ENCODE peak calls at places on chromosomes 11 and 22, in nine cellular contexts. One of them, this sample, is unnamed.

GRCh38 chr11:62880231-62880802 is 379 bp upstream of the SLC3A2 start:
- DNase-seq in K562: peak
- DNase-seq in tibial nerve: no peak
- DNase-seq in A549: peak
- DNase-seq in ovary: peak
- DNase-seq in esophagus muscularis mucosa: peak
- DNase-seq in suprapubic skin: no peak
- DNase-seq in SK-N-SH: no peak
- DNase-seq in sigmoid colon: no peak
- DNase-seq in this sample: no peak

GRCh38 chr11:134413334-134414035 is 1.4 kb upstream of the B3GAT1 start:
- DNase-seq in K562: no peak
- DNase-seq in tibial nerve: no peak
- DNase-seq in A549: no peak
- DNase-seq in ovary: no peak
- DNase-seq in esophagus muscularis mucosa: no peak
- DNase-seq in suprapubic skin: no peak
- DNase-seq in SK-N-SH: no peak
- DNase-seq in sigmoid colon: no peak
- DNase-seq in this sample: no peak

GRCh38 chr22:48889209-48889830 is 938.4 kb downstream of the BRD1 start:
- DNase-seq in K562: no peak
- DNase-seq in tibial nerve: no peak
- DNase-seq in A549: no peak
- DNase-seq in ovary: no peak
- DNase-seq in esophagus muscularis mucosa: no peak
- DNase-seq in suprapubic skin: peak
- DNase-seq in SK-N-SH: no peak
- DNase-seq in sigmoid colon: peak
- DNase-seq in this sample: no peak

GRCh38 chr22:38745676-38746460 is 9.9 kb downstream of the SUN2 start:
- DNase-seq in K562: no peak
- DNase-seq in tibial nerve: no peak
- DNase-seq in A549: no peak
- DNase-seq in ovary: no peak
- DNase-seq in esophagus muscularis mucosa: no peak
- DNase-seq in suprapubic skin: no peak
- DNase-seq in SK-N-SH: no peak
- DNase-seq in sigmoid colon: no peak
- DNase-seq in this sample: peak

GRCh38 chr11:59849129-59849528 is 3.8 kb upstream of the CBLIF start:
- DNase-seq in K562: no peak
- DNase-seq in tibial nerve: no peak
- DNase-seq in A549: no peak
- DNase-seq in ovary: no peak
- DNase-seq in esophagus muscularis mucosa: no peak
- DNase-seq in suprapubic skin: no peak
- DNase-seq in SK-N-SH: no peak
- DNase-seq in sigmoid colon: no peak
- DNase-seq in this sample: peak

GRCh38 chr11:72600557-72600956 is 73.7 kb downstream of the PDE2A start:
- DNase-seq in K562: no peak
- DNase-seq in tibial nerve: no peak
- DNase-seq in A549: no peak
- DNase-seq in ovary: no peak
- DNase-seq in esophagus muscularis mucosa: no peak
- DNase-seq in suprapubic skin: no peak
- DNase-seq in SK-N-SH: no peak
- DNase-seq in sigmoid colon: no peak
- DNase-seq in this sample: peak

GRCh38 chr11:115920087-115920461 is 415.9 kb upstream of the CADM1 start:
- DNase-seq in K562: no peak
- DNase-seq in tibial nerve: no peak
- DNase-seq in A549: no peak
- DNase-seq in ovary: no peak
- DNase-seq in esophagus muscularis mucosa: no peak
- DNase-seq in suprapubic skin: no peak
- DNase-seq in SK-N-SH: no peak
- DNase-seq in sigmoid colon: no peak
- DNase-seq in this sample: no peak

GRCh38 chr11:82927264-82927880 is 25.8 kb downstream of the DDIAS start:
- DNase-seq in K562: peak
- DNase-seq in tibial nerve: no peak
- DNase-seq in A549: peak
- DNase-seq in ovary: no peak
- DNase-seq in esophagus muscularis mucosa: no peak
- DNase-seq in suprapubic skin: no peak
- DNase-seq in SK-N-SH: peak
- DNase-seq in sigmoid colon: no peak
- DNase-seq in this sample: no peak

GRCh38 chr22:49765091-49765771 is 62.4 kb downstream of the BRD1 start:
- DNase-seq in K562: no peak
- DNase-seq in tibial nerve: peak
- DNase-seq in A549: no peak
- DNase-seq in ovary: peak
- DNase-seq in esophagus muscularis mucosa: no peak
- DNase-seq in suprapubic skin: peak
- DNase-seq in SK-N-SH: peak
- DNase-seq in sigmoid colon: peak
- DNase-seq in this sample: peak

GRCh38 chr11:9573775-9574555 is 495 bp downstream of the WEE1 start:
- DNase-seq in K562: no peak
- DNase-seq in tibial nerve: no peak
- DNase-seq in A549: peak
- DNase-seq in ovary: no peak
- DNase-seq in esophagus muscularis mucosa: no peak
- DNase-seq in suprapubic skin: peak
- DNase-seq in SK-N-SH: peak
- DNase-seq in sigmoid colon: no peak
- DNase-seq in this sample: peak

GRCh38 chr11:135037828-135038227 is 625.8 kb upstream of the B3GAT1 start:
- DNase-seq in K562: no peak
- DNase-seq in tibial nerve: no peak
- DNase-seq in A549: no peak
- DNase-seq in ovary: no peak
- DNase-seq in esophagus muscularis mucosa: peak
- DNase-seq in suprapubic skin: no peak
- DNase-seq in SK-N-SH: no peak
- DNase-seq in sigmoid colon: no peak
- DNase-seq in this sample: no peak

GRCh38 chr11:123238297-123238696 is 43.2 kb upstream of the CLMP start:
- DNase-seq in K562: no peak
- DNase-seq in tibial nerve: peak
- DNase-seq in A549: no peak
- DNase-seq in ovary: no peak
- DNase-seq in esophagus muscularis mucosa: peak
- DNase-seq in suprapubic skin: peak
- DNase-seq in SK-N-SH: no peak
- DNase-seq in sigmoid colon: peak
- DNase-seq in this sample: no peak

GRCh38 chr11:108672113-108672512 is 7.2 kb downstream of the DDX10 start:
- DNase-seq in K562: peak
- DNase-seq in tibial nerve: no peak
- DNase-seq in A549: no peak
- DNase-seq in ovary: peak
- DNase-seq in esophagus muscularis mucosa: no peak
- DNase-seq in suprapubic skin: no peak
- DNase-seq in SK-N-SH: no peak
- DNase-seq in sigmoid colon: no peak
- DNase-seq in this sample: no peak

GRCh38 chr11:7278314-7278917 is 26.7 kb downstream of the SYT9 start:
- DNase-seq in K562: peak
- DNase-seq in tibial nerve: no peak
- DNase-seq in A549: peak
- DNase-seq in ovary: no peak
- DNase-seq in esophagus muscularis mucosa: no peak
- DNase-seq in suprapubic skin: no peak
- DNase-seq in SK-N-SH: peak
- DNase-seq in sigmoid colon: no peak
- DNase-seq in this sample: no peak

GRCh38 chr11:46603704-46604308 is 10.0 kb upstream of the AMBRA1 start:
- DNase-seq in K562: no peak
- DNase-seq in tibial nerve: no peak
- DNase-seq in A549: no peak
- DNase-seq in ovary: no peak
- DNase-seq in esophagus muscularis mucosa: no peak
- DNase-seq in suprapubic skin: no peak
- DNase-seq in SK-N-SH: no peak
- DNase-seq in sigmoid colon: no peak
- DNase-seq in this sample: no peak

GRCh38 chr11:47915407-47916137 is 64.8 kb upstream of the PTPRJ start:
- DNase-seq in K562: no peak
- DNase-seq in tibial nerve: no peak
- DNase-seq in A549: no peak
- DNase-seq in ovary: no peak
- DNase-seq in esophagus muscularis mucosa: no peak
- DNase-seq in suprapubic skin: no peak
- DNase-seq in SK-N-SH: peak
- DNase-seq in sigmoid colon: no peak
- DNase-seq in this sample: peak

GRCh38 chr22:40482391-40482790 is 112.0 kb downstream of the SGSM3 start:
- DNase-seq in K562: no peak
- DNase-seq in tibial nerve: no peak
- DNase-seq in A549: no peak
- DNase-seq in ovary: no peak
- DNase-seq in esophagus muscularis mucosa: no peak
- DNase-seq in suprapubic skin: no peak
- DNase-seq in SK-N-SH: no peak
- DNase-seq in sigmoid colon: no peak
- DNase-seq in this sample: no peak

GRCh38 chr11:120034881-120035620 is 102.9 kb downstream of the TRIM29 start:
- DNase-seq in K562: no peak
- DNase-seq in tibial nerve: no peak
- DNase-seq in A549: no peak
- DNase-seq in ovary: no peak
- DNase-seq in esophagus muscularis mucosa: no peak
- DNase-seq in suprapubic skin: no peak
- DNase-seq in SK-N-SH: no peak
- DNase-seq in sigmoid colon: no peak
- DNase-seq in this sample: no peak

GRCh38 chr11:27319065-27319464 is 44.0 kb downstream of the CCDC34 start:
- DNase-seq in K562: no peak
- DNase-seq in tibial nerve: no peak
- DNase-seq in A549: peak
- DNase-seq in ovary: no peak
- DNase-seq in esophagus muscularis mucosa: no peak
- DNase-seq in suprapubic skin: no peak
- DNase-seq in SK-N-SH: no peak
- DNase-seq in sigmoid colon: no peak
- DNase-seq in this sample: no peak

GRCh38 chr11:118572914-118573550 is 823 bp downstream of the ARCN1 start:
- DNase-seq in K562: peak
- DNase-seq in tibial nerve: no peak
- DNase-seq in A549: peak
- DNase-seq in ovary: no peak
- DNase-seq in esophagus muscularis mucosa: peak
- DNase-seq in suprapubic skin: no peak
- DNase-seq in SK-N-SH: peak
- DNase-seq in sigmoid colon: no peak
- DNase-seq in this sample: no peak

DNA sequence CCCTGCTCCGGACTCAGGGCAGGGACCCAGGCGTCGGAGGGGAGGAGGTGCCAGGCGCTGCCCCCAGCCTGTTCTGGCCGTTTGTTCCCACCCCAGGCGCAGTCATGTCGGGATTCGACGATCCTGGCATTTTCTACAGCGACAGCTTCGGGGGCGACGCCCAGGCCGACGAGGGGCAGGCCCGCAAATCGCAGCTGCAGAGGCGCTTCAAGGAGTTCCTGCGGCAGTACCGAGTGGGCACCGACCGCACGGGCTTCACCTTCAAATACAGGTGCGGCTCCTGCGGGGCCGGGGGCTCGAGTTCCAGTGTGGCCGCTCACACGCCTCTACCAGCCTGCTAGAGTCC is 368 bp downstream of the MCM5 start:
- DNase-seq in K562: peak
- DNase-seq in tibial nerve: no peak
- DNase-seq in A549: no peak
- DNase-seq in ovary: no peak
- DNase-seq in esophagus muscularis mucosa: no peak
- DNase-seq in suprapubic skin: no peak
- DNase-seq in SK-N-SH: no peak
- DNase-seq in sigmoid colon: no peak
- DNase-seq in this sample: no peak
- TF ChIP-seq EP300 in K562: no peak
- TF ChIP-seq EP300 in tibial nerve: no peak
- TF ChIP-seq EP300 in A549: no peak
- TF ChIP-seq EP300 in ovary: no peak
- TF ChIP-seq EP300 in esophagus muscularis mucosa: no peak
- TF ChIP-seq EP300 in suprapubic skin: no peak
- TF ChIP-seq EP300 in SK-N-SH: no peak
- TF ChIP-seq EP300 in sigmoid colon: no peak
- TF ChIP-seq EP300 in this sample: no peak

GRCh38 chr11:106503901-106504300 is 426.4 kb downstream of the AASDHPPT start:
- DNase-seq in K562: no peak
- DNase-seq in tibial nerve: no peak
- DNase-seq in A549: no peak
- DNase-seq in ovary: no peak
- DNase-seq in esophagus muscularis mucosa: no peak
- DNase-seq in suprapubic skin: no peak
- DNase-seq in SK-N-SH: peak
- DNase-seq in sigmoid colon: no peak
- DNase-seq in this sample: no peak
- TF ChIP-seq CTCF in K562: no peak
- TF ChIP-seq CTCF in tibial nerve: no peak
- TF ChIP-seq CTCF in A549: no peak
- TF ChIP-seq CTCF in ovary: no peak
- TF ChIP-seq CTCF in esophagus muscularis mucosa: no peak
- TF ChIP-seq CTCF in suprapubic skin: no peak
- TF ChIP-seq CTCF in SK-N-SH: no peak
- TF ChIP-seq CTCF in sigmoid colon: no peak
- TF ChIP-seq CTCF in this sample: no peak

GRCh38 chr11:78586452-78587046 is 11.9 kb upstream of the NARS2 start:
- DNase-seq in K562: peak
- DNase-seq in tibial nerve: no peak
- DNase-seq in A549: peak
- DNase-seq in ovary: no peak
- DNase-seq in esophagus muscularis mucosa: no peak
- DNase-seq in suprapubic skin: no peak
- DNase-seq in SK-N-SH: peak
- DNase-seq in sigmoid colon: no peak
- DNase-seq in this sample: no peak
- TF ChIP-seq EP300 in K562: no peak
- TF ChIP-seq EP300 in tibial nerve: no peak
- TF ChIP-seq EP300 in A549: no peak
- TF ChIP-seq EP300 in ovary: no peak
- TF ChIP-seq EP300 in esophagus muscularis mucosa: no peak
- TF ChIP-seq EP300 in suprapubic skin: no peak
- TF ChIP-seq EP300 in SK-N-SH: no peak
- TF ChIP-seq EP300 in sigmoid colon: no peak
- TF ChIP-seq EP300 in this sample: no peak

DNA sequence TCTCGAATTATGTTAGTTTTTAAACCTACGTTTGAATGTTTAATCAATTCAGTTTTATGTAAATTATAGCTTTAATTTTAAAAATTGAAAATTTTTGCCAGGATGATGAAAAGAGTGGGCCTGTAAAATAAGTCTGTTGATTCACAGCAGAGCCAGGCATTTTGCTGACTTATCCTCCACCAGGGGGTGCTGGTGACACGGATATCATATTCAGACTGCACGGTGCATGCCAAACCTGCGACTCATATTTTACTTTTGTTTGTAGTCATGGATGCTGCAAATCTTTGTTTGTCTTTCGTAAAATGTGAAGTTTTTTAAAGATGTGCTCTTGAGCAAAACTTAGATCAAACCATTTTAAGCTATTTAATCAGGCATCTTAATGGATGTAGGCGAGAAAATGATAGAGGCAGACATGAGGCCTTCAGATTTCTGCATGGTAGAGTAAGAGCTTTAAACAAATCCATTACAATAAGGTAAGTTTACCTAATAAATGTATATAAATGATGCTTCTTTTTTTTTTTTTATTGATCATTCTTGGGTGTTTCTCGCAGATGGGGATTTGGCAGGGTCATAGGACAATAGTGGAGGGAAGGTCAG is 3.6 kb upstream of the OR8B3 start:
- DNase-seq in K562: peak
- DNase-seq in tibial nerve: no peak
- DNase-seq in A549: peak
- DNase-seq in ovary: no peak
- DNase-seq in esophagus muscularis mucosa: peak
- DNase-seq in suprapubic skin: no peak
- DNase-seq in SK-N-SH: peak
- DNase-seq in sigmoid colon: no peak
- DNase-seq in this sample: peak
- TF ChIP-seq CTCF in K562: peak
- TF ChIP-seq CTCF in tibial nerve: no peak
- TF ChIP-seq CTCF in A549: peak
- TF ChIP-seq CTCF in ovary: no peak
- TF ChIP-seq CTCF in esophagus muscularis mucosa: peak
- TF ChIP-seq CTCF in suprapubic skin: no peak
- TF ChIP-seq CTCF in SK-N-SH: peak
- TF ChIP-seq CTCF in sigmoid colon: no peak
- TF ChIP-seq CTCF in this sample: peak

This sample was measured in transverse colon.